ENCODE peak calls at places on chromosomes 2 and 18, in four cellular contexts. F is HFF-Myc, B is GM23338, U is lower lobe of right lung. K is an unnamed sample.

GRCh38 chr2:61485281-61485680 is 14.4 kb upstream of the USP34 start:
- DNase-seq in F (no peak), B (no peak), U (peak), K (no peak)

GRCh38 chr2:193965263-193965662 is 1691.8 kb upstream of the SLC39A10 start:
- DNase-seq in F (no peak), B (peak), U (no peak), K (no peak)

GRCh38 chr18:26741041-26741440 is 124.5 kb downstream of the AQP4 start:
- DNase-seq in F (no peak), B (no peak), U (no peak), K (no peak)

GRCh38 chr18:64258111-64258650 is 109.3 kb upstream of the LINC00305 start:
- DNase-seq in F (no peak), B (no peak), U (no peak), K (no peak)

GRCh38 chr2:6525371-6525770 is 340.3 kb downstream of the CMPK2 start:
- DNase-seq in F (no peak), B (no peak), U (no peak), K (no peak)

GRCh38 chr2:5473596-5473995 is 218.6 kb upstream of the SOX11 start:
- DNase-seq in F (no peak), B (no peak), U (no peak), K (no peak)

GRCh38 chr2:128281852-128282245 is 36.8 kb downstream of the HS6ST1 start:
- DNase-seq in F (no peak), B (no peak), U (peak), K (no peak)

GRCh38 chr2:6959751-6960150 is 42.5 kb downstream of the RNF144A start:
- DNase-seq in F (no peak), B (no peak), U (no peak), K (no peak)

GRCh38 chr2:26462511-26463251 is 15.2 kb downstream of the OTOF start:
- DNase-seq in F (no peak), B (peak), U (peak), K (no peak)

GRCh38 chr2:146412625-146413024 is 1432.2 kb upstream of the ACVR2A start:
- DNase-seq in F (no peak), B (peak), U (no peak), K (no peak)

GRCh38 chr18:12422936-12423335 is 15.2 kb downstream of the PRELID3A start:
- DNase-seq in F (no peak), B (peak), U (no peak), K (no peak)
- TF ChIP-seq CTCF in F (peak), B (peak), U (no peak), K (no peak)

GRCh38 chr18:72541871-72542690 is 2.1 kb downstream of the CBLN2 start:
- DNase-seq in F (no peak), B (peak), U (no peak), K (no peak)
- TF ChIP-seq CTCF in F (no peak), B (no peak), U (no peak), K (no peak)

DNA sequence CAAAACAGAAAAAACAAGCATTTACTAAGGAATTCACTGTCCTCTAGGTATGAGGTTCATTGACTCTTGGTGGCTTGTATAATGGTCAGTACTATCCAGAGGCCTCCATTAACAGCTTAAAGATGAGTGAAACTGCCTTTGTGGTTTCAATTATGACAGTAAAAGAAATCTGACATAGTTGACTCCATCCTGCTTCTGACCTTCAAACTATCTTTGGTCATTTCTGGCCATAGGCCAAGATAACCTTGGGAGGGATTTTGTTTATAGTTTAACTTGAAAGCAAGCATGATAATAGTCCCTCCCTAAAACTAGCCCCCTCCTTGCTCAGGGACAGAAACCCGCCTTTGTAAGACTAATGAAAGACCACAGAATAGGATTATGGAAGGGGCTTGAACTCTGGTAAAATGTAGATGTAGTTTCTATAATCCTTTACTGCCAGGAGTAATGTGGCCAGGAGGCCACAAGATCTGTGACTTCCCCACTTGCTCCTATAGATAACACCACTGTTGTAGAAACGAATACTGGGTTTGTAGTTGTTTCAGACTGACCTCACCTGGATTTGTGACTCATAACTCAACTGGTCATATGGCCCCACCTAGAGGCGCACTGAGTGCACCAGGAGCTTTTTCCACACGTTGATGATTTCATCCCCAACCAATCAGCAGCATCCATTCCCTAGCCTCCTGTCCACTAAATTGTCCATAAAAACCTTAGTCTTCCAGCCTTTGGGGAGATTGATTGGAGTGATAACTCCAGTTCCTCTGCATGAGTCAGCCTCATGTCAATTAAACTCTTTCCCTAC is 8.6 kb upstream of the PLEKHM3 start:
- DNase-seq in F (no peak), B (peak), U (peak), K (no peak)
- TF ChIP-seq CTCF in F (peak), B (peak), U (peak), K (no peak)

GRCh38 chr2:221263572-221263971 is 308.5 kb downstream of the EPHA4 start:
- DNase-seq in F (no peak), B (no peak), U (no peak), K (no peak)

GRCh38 chr2:221258464-221258863 is 313.6 kb downstream of the EPHA4 start:
- DNase-seq in F (no peak), B (no peak), U (no peak), K (no peak)

GRCh38 chr2:221262651-221263050 is 309.5 kb downstream of the EPHA4 start:
- DNase-seq in F (no peak), B (no peak), U (no peak), K (no peak)

GRCh38 chr2:221268631-221269030 is 303.5 kb downstream of the EPHA4 start:
- DNase-seq in F (no peak), B (no peak), U (no peak), K (no peak)

GRCh38 chr2:221264318-221264717 is 307.8 kb downstream of the EPHA4 start:
- DNase-seq in F (no peak), B (no peak), U (no peak), K (no peak)
- TF ChIP-seq CTCF in F (peak), B (no peak), U (no peak), K (no peak)